ENCODE peak calls at places on chromosomes 6 and 20, in four cellular contexts. R, M, O and Z are unnamed samples.

GRCh38 chr6:48135352-48136084 is 24.5 kb upstream of the PTCHD4 start:
- DNase-seq in O (peak), R (no peak), M (no peak), Z (no peak)

GRCh38 chr20:62542862-62543261 is 67.1 kb upstream of the GATA5 start:
- DNase-seq in R (no peak), O (no peak), M (no peak), Z (no peak)

GRCh38 chr6:133447924-133448323 is 206.8 kb downstream of the EYA4 start:
- DNase-seq in R (no peak), O (no peak), M (no peak), Z (no peak)

GRCh38 chr20:5835234-5835845 is 85.1 kb downstream of the SHLD1 start:
- DNase-seq in R (no peak), O (no peak), M (peak), Z (no peak)

GRCh38 chr6:141488466-141488865 is 644.3 kb upstream of the GJE1 start:
- DNase-seq in M (peak), R (no peak), O (peak), Z (no peak)

GRCh38 chr20:4512891-4513550 is 208.7 kb upstream of the PRND start:
- DNase-seq in M (peak), O (peak), R (no peak), Z (no peak)

GRCh38 chr20:997016-997415 is 5.1 kb downstream of the RSPO4 start:
- DNase-seq in M (no peak), O (no peak), R (no peak), Z (no peak)

GRCh38 chr20:10622657-10623418 is 51.0 kb downstream of the JAG1 start:
- DNase-seq in O (no peak), R (no peak), M (peak), Z (no peak)

GRCh38 chr20:59322813-59323469 is 22.5 kb downstream of the EDN3 start:
- DNase-seq in O (no peak), R (no peak), M (no peak), Z (no peak)

GRCh38 chr6:34922177-34922663 is 33.2 kb downstream of the ANKS1A start:
- DNase-seq in R (no peak), O (peak), M (peak), Z (no peak)

GRCh38 chr6:107823047-107823557 is 1.0 kb downstream of the SCML4 start:
- DNase-seq in O (no peak), R (no peak), M (no peak), Z (no peak)

GRCh38 chr6:138864343-138864890 is 68.5 kb downstream of the ECT2L start:
- DNase-seq in R (no peak), O (no peak), M (no peak), Z (no peak)

GRCh38 chr6:215335-216034 is 76.8 kb upstream of the DUSP22 start:
- DNase-seq in R (no peak), M (peak), O (no peak), Z (no peak)

GRCh38 chr6:149095842-149096241 is 221.7 kb upstream of the TAB2 start:
- DNase-seq in R (no peak), O (no peak), M (no peak), Z (no peak)

GRCh38 chr6:148462203-148462602 is 119.6 kb downstream of the SASH1 start:
- DNase-seq in M (no peak), R (no peak), O (no peak), Z (no peak)

GRCh38 chr6:148790404-148790803 is 43.6 kb downstream of the UST start:
- DNase-seq in M (no peak), O (no peak), R (no peak), Z (no peak)

GRCh38 chr6:157092736-157093135 is 230.6 kb downstream of the TMEM242 start:
- DNase-seq in R (no peak), M (peak), O (no peak), Z (no peak)

GRCh38 chr6:170368544-170368943 is 62.0 kb downstream of the FAM120B start:
- DNase-seq in R (no peak), O (no peak), M (no peak), Z (no peak)

GRCh38 chr6:164085552-164086325 is 671.2 kb downstream of the QKI start:
- DNase-seq in M (peak), O (no peak), R (no peak), Z (no peak)

GRCh38 chr6:122069933-122070332 is 329.5 kb upstream of the HSF2 start:
- DNase-seq in O (no peak), R (no peak), M (no peak), Z (no peak)

GRCh38 chr6:82072113-82072512 is 175.4 kb downstream of the IBTK start:
- DNase-seq in R (no peak), O (no peak), M (no peak), Z (no peak)

GRCh38 chr20:46897471-46897870 is 2.8 kb downstream of the EYA2 start:
- DNase-seq in O (no peak), M (no peak), R (no peak), Z (no peak)

GRCh38 chr6:108091288-108091687 is 16.7 kb upstream of the OSTM1 start:
- DNase-seq in R (no peak), O (no peak), M (no peak), Z (no peak)

GRCh38 chr20:14583413-14583812 is 246.0 kb upstream of the FLRT3 start:
- DNase-seq in O (no peak), R (no peak), M (no peak), Z (no peak)

GRCh38 chr20:58623579-58624473 is 27.3 kb upstream of the STX16 start:
- DNase-seq in M (peak), O (peak), R (no peak), Z (no peak)

GRCh38 chr6:21444861-21445260 is 148.7 kb upstream of the SOX4 start:
- DNase-seq in O (no peak), M (no peak), R (no peak), Z (no peak)

GRCh38 chr6:81171991-81172740 is 580.3 kb downstream of the TENT5A start:
- DNase-seq in O (no peak), M (no peak), R (no peak), Z (no peak)

GRCh38 chr20:59405226-59405815 is 104.9 kb downstream of the EDN3 start:
- DNase-seq in R (no peak), O (no peak), M (no peak), Z (no peak)

GRCh38 chr6:113120577-113121285 is 736.4 kb upstream of the MARCKS start:
- DNase-seq in M (peak), O (peak), R (no peak), Z (no peak)

GRCh38 chr20:23937303-23938117 is 51.1 kb downstream of the GGTLC1 start:
- DNase-seq in M (peak), R (peak), O (peak), Z (peak)

GRCh38 chr20:11003341-11003740 is 329.5 kb upstream of the JAG1 start:
- DNase-seq in M (no peak), O (no peak), R (no peak), Z (no peak)

GRCh38 chr20:53077373-53078205 is 105.4 kb downstream of the TSHZ2 start:
- DNase-seq in M (peak), O (peak), R (peak), Z (no peak)

GRCh38 chr6:134584809-134585528 is 267.1 kb upstream of the SGK1 start:
- DNase-seq in M (peak), R (no peak), O (no peak), Z (no peak)

GRCh38 chr20:37430778-37431460 is 85.0 kb downstream of the SRC start:
- DNase-seq in O (no peak), R (no peak), M (no peak), Z (no peak)

GRCh38 chr6:9520417-9521151 is 894.3 kb downstream of the TFAP2A start:
- DNase-seq in R (no peak), M (peak), O (no peak), Z (no peak)

GRCh38 chr20:50668326-50668725 is 23.0 kb downstream of the RIPOR3 start:
- DNase-seq in O (no peak), M (no peak), R (no peak), Z (no peak)

GRCh38 chr20:44696315-44696714 is 18.9 kb upstream of the CCN5 start:
- DNase-seq in O (no peak), M (no peak), R (no peak), Z (no peak)